ENCODE peak calls at places on chromosomes 4 and X, in ten cellular contexts. M is SK-N-SH; O is NCI-H1105 treated with DMSO at 0.1 percent for 48 hours; X is GDM1; U is GM18507; Y is AG09319; V is activated naive CD4-positive, alpha-beta T cell treated with Interleukin-2 at 50 U/mL for 16 hours; G is neural crest cell; Q is EL; A is CMK. E is an unnamed sample.

GRCh38 chrX:455199-455598 is 68.5 kb upstream of the PPP2R3B start:
- DNase-seq in A (no peak), G (no peak), V (no peak), U (no peak), Y (no peak), Q (no peak), X (no peak), O (no peak), M (no peak), E (no peak)

GRCh38 chr4:127632420-127633403 is at the start of gene INTU:
- DNase-seq in O (peak), G (peak), V (peak), U (peak), M (peak), Y (peak), A (peak), X (peak), Q (peak), E (peak)

GRCh38 chr4:17597517-17597916 is 16.9 kb upstream of the MED28 start:
- DNase-seq in G (no peak), X (no peak), O (peak), Q (no peak), V (no peak), U (no peak), Y (no peak), M (peak), A (no peak), E (peak)

GRCh38 chr4:138217567-138217966 is 24.6 kb downstream of the SLC7A11 start:
- DNase-seq in Y (no peak), O (no peak), V (no peak), X (no peak), U (no peak), Q (no peak), M (no peak), A (no peak), G (peak), E (no peak)

GRCh38 chr4:83959160-83959559 is 423.3 kb downstream of the GPAT3 start:
- DNase-seq in Q (no peak), A (no peak), O (no peak), U (no peak), Y (no peak), X (no peak), G (no peak), M (no peak), V (no peak), E (no peak)

GRCh38 chrX:17635231-17635630 is 102.1 kb upstream of the SCML1 start:
- DNase-seq in O (peak), Q (no peak), V (no peak), U (no peak), X (no peak), G (peak), Y (no peak), M (no peak), A (no peak), E (peak)

GRCh38 chrX:65731684-65732289 is 64.3 kb downstream of the MSN start:
- DNase-seq in Y (no peak), Q (no peak), V (no peak), M (no peak), A (no peak), O (no peak), X (no peak), G (no peak), U (no peak), E (no peak)

GRCh38 chrX:70422886-70423336 is at the start of gene GDPD2:
- DNase-seq in G (peak), Y (no peak), O (peak), Q (no peak), A (no peak), U (no peak), V (no peak), X (no peak), M (peak), E (peak)

GRCh38 chr4:8507251-8507570 is 66.6 kb downstream of the TRMT44 start:
- DNase-seq in A (no peak), O (no peak), G (no peak), V (no peak), U (no peak), Q (peak), M (no peak), Y (no peak), X (no peak), E (no peak)

GRCh38 chr4:25070512-25070911 is 39.8 kb upstream of the LGI2 start:
- DNase-seq in Y (no peak), Q (no peak), G (no peak), M (no peak), X (no peak), V (no peak), A (no peak), O (no peak), U (no peak), E (no peak)

E was measured in NCI-H510A treated with DMSO at 0.1 percent for 48 hours.